ENCODE peak calls at places on chromosomes 1 and 21, in eight cellular contexts. One of them, this sample, is unnamed.

GRCh38 chr1:97646071-97646470 is 274.8 kb downstream of the DPYD start:
- DNase-seq in HCT116: no peak
- DNase-seq in stimulated activated CD4-positive, alpha-beta T cell treated with anti-CD3 and anti-CD28 coated beads, Interleukin-1b, Interleukin-23, amount 100 ng/mL, for 24 hours: no peak
- DNase-seq in NCI-H82: no peak
- DNase-seq in hepatic stellate cell: no peak
- DNase-seq in OCI-LY7: no peak
- DNase-seq in NCI-H1092 treated with DMSO at 0.1 percent for 48 hours: no peak
- DNase-seq in tibial nerve: no peak
- DNase-seq in this sample: no peak

GRCh38 chr21:44418876-44419230 is 36.5 kb upstream of the LRRC3 start:
- DNase-seq in HCT116: no peak
- DNase-seq in stimulated activated CD4-positive, alpha-beta T cell treated with anti-CD3 and anti-CD28 coated beads, Interleukin-1b, Interleukin-23, amount 100 ng/mL, for 24 hours: no peak
- DNase-seq in NCI-H82: no peak
- DNase-seq in hepatic stellate cell: no peak
- DNase-seq in OCI-LY7: no peak
- DNase-seq in NCI-H1092 treated with DMSO at 0.1 percent for 48 hours: no peak
- DNase-seq in tibial nerve: no peak
- DNase-seq in this sample: no peak

GRCh38 chr1:236602171-236602570 is 2.1 kb downstream of the HEATR1 start:
- DNase-seq in HCT116: no peak
- DNase-seq in stimulated activated CD4-positive, alpha-beta T cell treated with anti-CD3 and anti-CD28 coated beads, Interleukin-1b, Interleukin-23, amount 100 ng/mL, for 24 hours: no peak
- DNase-seq in NCI-H82: peak
- DNase-seq in hepatic stellate cell: no peak
- DNase-seq in OCI-LY7: no peak
- DNase-seq in NCI-H1092 treated with DMSO at 0.1 percent for 48 hours: no peak
- DNase-seq in tibial nerve: no peak
- DNase-seq in this sample: no peak

GRCh38 chr1:220874201-220874655 is 5.0 kb upstream of the HLX start:
- DNase-seq in HCT116: peak
- DNase-seq in stimulated activated CD4-positive, alpha-beta T cell treated with anti-CD3 and anti-CD28 coated beads, Interleukin-1b, Interleukin-23, amount 100 ng/mL, for 24 hours: no peak
- DNase-seq in NCI-H82: peak
- DNase-seq in hepatic stellate cell: peak
- DNase-seq in OCI-LY7: peak
- DNase-seq in NCI-H1092 treated with DMSO at 0.1 percent for 48 hours: peak
- DNase-seq in tibial nerve: peak
- DNase-seq in this sample: no peak

GRCh38 chr1:111285879-111286278 is 4.8 kb upstream of the CHIA start:
- DNase-seq in HCT116: no peak
- DNase-seq in stimulated activated CD4-positive, alpha-beta T cell treated with anti-CD3 and anti-CD28 coated beads, Interleukin-1b, Interleukin-23, amount 100 ng/mL, for 24 hours: no peak
- DNase-seq in NCI-H82: no peak
- DNase-seq in hepatic stellate cell: no peak
- DNase-seq in OCI-LY7: no peak
- DNase-seq in NCI-H1092 treated with DMSO at 0.1 percent for 48 hours: no peak
- DNase-seq in tibial nerve: no peak
- DNase-seq in this sample: no peak

GRCh38 chr1:119275145-119275929 is 93.2 kb upstream of the HAO2 start:
- DNase-seq in HCT116: peak
- DNase-seq in stimulated activated CD4-positive, alpha-beta T cell treated with anti-CD3 and anti-CD28 coated beads, Interleukin-1b, Interleukin-23, amount 100 ng/mL, for 24 hours: peak
- DNase-seq in NCI-H82: peak
- DNase-seq in hepatic stellate cell: peak
- DNase-seq in OCI-LY7: peak
- DNase-seq in NCI-H1092 treated with DMSO at 0.1 percent for 48 hours: peak
- DNase-seq in tibial nerve: peak
- DNase-seq in this sample: peak

GRCh38 chr1:31364561-31365255 is 8.2 kb downstream of the FABP3 start:
- DNase-seq in HCT116: no peak
- DNase-seq in stimulated activated CD4-positive, alpha-beta T cell treated with anti-CD3 and anti-CD28 coated beads, Interleukin-1b, Interleukin-23, amount 100 ng/mL, for 24 hours: no peak
- DNase-seq in NCI-H82: no peak
- DNase-seq in hepatic stellate cell: no peak
- DNase-seq in OCI-LY7: no peak
- DNase-seq in NCI-H1092 treated with DMSO at 0.1 percent for 48 hours: no peak
- DNase-seq in tibial nerve: no peak
- DNase-seq in this sample: no peak

GRCh38 chr1:53398091-53398490 is 61.1 kb upstream of the DMRTB1 start:
- DNase-seq in HCT116: no peak
- DNase-seq in stimulated activated CD4-positive, alpha-beta T cell treated with anti-CD3 and anti-CD28 coated beads, Interleukin-1b, Interleukin-23, amount 100 ng/mL, for 24 hours: no peak
- DNase-seq in NCI-H82: no peak
- DNase-seq in hepatic stellate cell: no peak
- DNase-seq in OCI-LY7: no peak
- DNase-seq in NCI-H1092 treated with DMSO at 0.1 percent for 48 hours: no peak
- DNase-seq in tibial nerve: no peak
- DNase-seq in this sample: no peak

GRCh38 chr1:153928245-153928644 is 5.5 kb upstream of the GATAD2B start:
- DNase-seq in HCT116: no peak
- DNase-seq in stimulated activated CD4-positive, alpha-beta T cell treated with anti-CD3 and anti-CD28 coated beads, Interleukin-1b, Interleukin-23, amount 100 ng/mL, for 24 hours: no peak
- DNase-seq in NCI-H82: no peak
- DNase-seq in hepatic stellate cell: no peak
- DNase-seq in OCI-LY7: no peak
- DNase-seq in NCI-H1092 treated with DMSO at 0.1 percent for 48 hours: no peak
- DNase-seq in tibial nerve: no peak
- DNase-seq in this sample: no peak

GRCh38 chr1:244048566-244049141 is 2.4 kb upstream of the ZBTB18 start:
- DNase-seq in HCT116: no peak
- DNase-seq in stimulated activated CD4-positive, alpha-beta T cell treated with anti-CD3 and anti-CD28 coated beads, Interleukin-1b, Interleukin-23, amount 100 ng/mL, for 24 hours: peak
- DNase-seq in NCI-H82: peak
- DNase-seq in hepatic stellate cell: no peak
- DNase-seq in OCI-LY7: peak
- DNase-seq in NCI-H1092 treated with DMSO at 0.1 percent for 48 hours: peak
- DNase-seq in tibial nerve: no peak
- DNase-seq in this sample: no peak

GRCh38 chr1:20399606-20400180 is 86.3 kb downstream of the CAMK2N1 start:
- DNase-seq in HCT116: no peak
- DNase-seq in stimulated activated CD4-positive, alpha-beta T cell treated with anti-CD3 and anti-CD28 coated beads, Interleukin-1b, Interleukin-23, amount 100 ng/mL, for 24 hours: no peak
- DNase-seq in NCI-H82: no peak
- DNase-seq in hepatic stellate cell: no peak
- DNase-seq in OCI-LY7: no peak
- DNase-seq in NCI-H1092 treated with DMSO at 0.1 percent for 48 hours: no peak
- DNase-seq in tibial nerve: no peak
- DNase-seq in this sample: no peak

GRCh38 chr1:30975217-30975616 is 66.7 kb upstream of the SDC3 start:
- DNase-seq in HCT116: no peak
- DNase-seq in stimulated activated CD4-positive, alpha-beta T cell treated with anti-CD3 and anti-CD28 coated beads, Interleukin-1b, Interleukin-23, amount 100 ng/mL, for 24 hours: no peak
- DNase-seq in NCI-H82: no peak
- DNase-seq in hepatic stellate cell: no peak
- DNase-seq in OCI-LY7: no peak
- DNase-seq in NCI-H1092 treated with DMSO at 0.1 percent for 48 hours: no peak
- DNase-seq in tibial nerve: no peak
- DNase-seq in this sample: no peak

GRCh38 chr1:108071601-108072000 is 106.6 kb upstream of the VAV3 start:
- DNase-seq in HCT116: no peak
- DNase-seq in stimulated activated CD4-positive, alpha-beta T cell treated with anti-CD3 and anti-CD28 coated beads, Interleukin-1b, Interleukin-23, amount 100 ng/mL, for 24 hours: no peak
- DNase-seq in NCI-H82: no peak
- DNase-seq in hepatic stellate cell: no peak
- DNase-seq in OCI-LY7: no peak
- DNase-seq in NCI-H1092 treated with DMSO at 0.1 percent for 48 hours: no peak
- DNase-seq in tibial nerve: no peak
- DNase-seq in this sample: no peak

GRCh38 chr1:227949954-227950734 is 2.4 kb upstream of the WNT9A start:
- DNase-seq in HCT116: no peak
- DNase-seq in stimulated activated CD4-positive, alpha-beta T cell treated with anti-CD3 and anti-CD28 coated beads, Interleukin-1b, Interleukin-23, amount 100 ng/mL, for 24 hours: no peak
- DNase-seq in NCI-H82: no peak
- DNase-seq in hepatic stellate cell: no peak
- DNase-seq in OCI-LY7: no peak
- DNase-seq in NCI-H1092 treated with DMSO at 0.1 percent for 48 hours: no peak
- DNase-seq in tibial nerve: no peak
- DNase-seq in this sample: peak

GRCh38 chr1:11777653-11778322 is 15.8 kb downstream of the C1orf167 start:
- DNase-seq in HCT116: no peak
- DNase-seq in stimulated activated CD4-positive, alpha-beta T cell treated with anti-CD3 and anti-CD28 coated beads, Interleukin-1b, Interleukin-23, amount 100 ng/mL, for 24 hours: no peak
- DNase-seq in NCI-H82: no peak
- DNase-seq in hepatic stellate cell: no peak
- DNase-seq in OCI-LY7: no peak
- DNase-seq in NCI-H1092 treated with DMSO at 0.1 percent for 48 hours: no peak
- DNase-seq in tibial nerve: no peak
- DNase-seq in this sample: no peak

GRCh38 chr21:35149698-35150097 is 100.6 kb upstream of the RUNX1 start:
- DNase-seq in HCT116: no peak
- DNase-seq in stimulated activated CD4-positive, alpha-beta T cell treated with anti-CD3 and anti-CD28 coated beads, Interleukin-1b, Interleukin-23, amount 100 ng/mL, for 24 hours: no peak
- DNase-seq in NCI-H82: no peak
- DNase-seq in hepatic stellate cell: no peak
- DNase-seq in OCI-LY7: no peak
- DNase-seq in NCI-H1092 treated with DMSO at 0.1 percent for 48 hours: no peak
- DNase-seq in tibial nerve: no peak
- DNase-seq in this sample: no peak

GRCh38 chr1:67159233-67159632 is 7.0 kb upstream of the IL23R start:
- DNase-seq in HCT116: no peak
- DNase-seq in stimulated activated CD4-positive, alpha-beta T cell treated with anti-CD3 and anti-CD28 coated beads, Interleukin-1b, Interleukin-23, amount 100 ng/mL, for 24 hours: no peak
- DNase-seq in NCI-H82: no peak
- DNase-seq in hepatic stellate cell: no peak
- DNase-seq in OCI-LY7: no peak
- DNase-seq in NCI-H1092 treated with DMSO at 0.1 percent for 48 hours: no peak
- DNase-seq in tibial nerve: no peak
- DNase-seq in this sample: no peak

GRCh38 chr1:203374023-203374422 is 23.1 kb upstream of the FMOD start:
- DNase-seq in HCT116: no peak
- DNase-seq in stimulated activated CD4-positive, alpha-beta T cell treated with anti-CD3 and anti-CD28 coated beads, Interleukin-1b, Interleukin-23, amount 100 ng/mL, for 24 hours: no peak
- DNase-seq in NCI-H82: no peak
- DNase-seq in hepatic stellate cell: no peak
- DNase-seq in OCI-LY7: no peak
- DNase-seq in NCI-H1092 treated with DMSO at 0.1 percent for 48 hours: no peak
- DNase-seq in tibial nerve: no peak
- DNase-seq in this sample: no peak

GRCh38 chr1:163422738-163423404 is 101.1 kb downstream of the NUF2 start:
- DNase-seq in HCT116: no peak
- DNase-seq in stimulated activated CD4-positive, alpha-beta T cell treated with anti-CD3 and anti-CD28 coated beads, Interleukin-1b, Interleukin-23, amount 100 ng/mL, for 24 hours: no peak
- DNase-seq in NCI-H82: no peak
- DNase-seq in hepatic stellate cell: no peak
- DNase-seq in OCI-LY7: no peak
- DNase-seq in NCI-H1092 treated with DMSO at 0.1 percent for 48 hours: no peak
- DNase-seq in tibial nerve: no peak
- DNase-seq in this sample: no peak

GRCh38 chr1:169086603-169087455 is 19.7 kb upstream of the ATP1B1 start:
- DNase-seq in HCT116: no peak
- DNase-seq in stimulated activated CD4-positive, alpha-beta T cell treated with anti-CD3 and anti-CD28 coated beads, Interleukin-1b, Interleukin-23, amount 100 ng/mL, for 24 hours: no peak
- DNase-seq in NCI-H82: peak
- DNase-seq in hepatic stellate cell: no peak
- DNase-seq in OCI-LY7: no peak
- DNase-seq in NCI-H1092 treated with DMSO at 0.1 percent for 48 hours: peak
- DNase-seq in tibial nerve: no peak
- DNase-seq in this sample: no peak

GRCh38 chr1:227745568-227745967 is 10.3 kb downstream of the SNAP47 start:
- DNase-seq in HCT116: no peak
- DNase-seq in stimulated activated CD4-positive, alpha-beta T cell treated with anti-CD3 and anti-CD28 coated beads, Interleukin-1b, Interleukin-23, amount 100 ng/mL, for 24 hours: no peak
- DNase-seq in NCI-H82: no peak
- DNase-seq in hepatic stellate cell: no peak
- DNase-seq in OCI-LY7: no peak
- DNase-seq in NCI-H1092 treated with DMSO at 0.1 percent for 48 hours: no peak
- DNase-seq in tibial nerve: no peak
- DNase-seq in this sample: no peak

GRCh38 chr1:94989398-94989797 is 62.5 kb upstream of the CNN3 start:
- DNase-seq in HCT116: no peak
- DNase-seq in stimulated activated CD4-positive, alpha-beta T cell treated with anti-CD3 and anti-CD28 coated beads, Interleukin-1b, Interleukin-23, amount 100 ng/mL, for 24 hours: no peak
- DNase-seq in NCI-H82: no peak
- DNase-seq in hepatic stellate cell: no peak
- DNase-seq in OCI-LY7: no peak
- DNase-seq in NCI-H1092 treated with DMSO at 0.1 percent for 48 hours: peak
- DNase-seq in tibial nerve: no peak
- DNase-seq in this sample: no peak

GRCh38 chr1:202648822-202649221 is 61.4 kb downstream of the SYT2 start:
- DNase-seq in HCT116: no peak
- DNase-seq in stimulated activated CD4-positive, alpha-beta T cell treated with anti-CD3 and anti-CD28 coated beads, Interleukin-1b, Interleukin-23, amount 100 ng/mL, for 24 hours: no peak
- DNase-seq in NCI-H82: no peak
- DNase-seq in hepatic stellate cell: no peak
- DNase-seq in OCI-LY7: no peak
- DNase-seq in NCI-H1092 treated with DMSO at 0.1 percent for 48 hours: no peak
- DNase-seq in tibial nerve: no peak
- DNase-seq in this sample: no peak

GRCh38 chr1:180231506-180232420 is 1.7 kb downstream of the LHX4 start:
- DNase-seq in HCT116: peak
- DNase-seq in stimulated activated CD4-positive, alpha-beta T cell treated with anti-CD3 and anti-CD28 coated beads, Interleukin-1b, Interleukin-23, amount 100 ng/mL, for 24 hours: no peak
- DNase-seq in NCI-H82: peak
- DNase-seq in hepatic stellate cell: peak
- DNase-seq in OCI-LY7: peak
- DNase-seq in NCI-H1092 treated with DMSO at 0.1 percent for 48 hours: no peak
- DNase-seq in tibial nerve: no peak
- DNase-seq in this sample: no peak

GRCh38 chr1:99850458-99850974 is 355 bp downstream of the AGL start:
- DNase-seq in HCT116: no peak
- DNase-seq in stimulated activated CD4-positive, alpha-beta T cell treated with anti-CD3 and anti-CD28 coated beads, Interleukin-1b, Interleukin-23, amount 100 ng/mL, for 24 hours: no peak
- DNase-seq in NCI-H82: peak
- DNase-seq in hepatic stellate cell: peak
- DNase-seq in OCI-LY7: peak
- DNase-seq in NCI-H1092 treated with DMSO at 0.1 percent for 48 hours: peak
- DNase-seq in tibial nerve: no peak
- DNase-seq in this sample: no peak

This sample was measured in right atrium auricular region.